ENCODE peak calls at places on chromosome 7, in five cellular contexts. R is endothelial cell, D is amygdala, U is AG08395, L is HFF-Myc. T is an unnamed sample.

GRCh38 chr7:33444501-33444900 is 315.1 kb downstream of the BBS9 start:
- DNase-seq in U (no peak), D (no peak), R (no peak), L (no peak), T (no peak)

GRCh38 chr7:46162582-46162981 is 241.5 kb upstream of the IGFBP3 start:
- DNase-seq in R (no peak), U (no peak), D (no peak), L (no peak), T (no peak)

GRCh38 chr7:100171087-100171681 is 2.8 kb upstream of the GAL3ST4 start:
- DNase-seq in D (no peak), R (peak), U (no peak), L (no peak), T (no peak)

GRCh38 chr7:149081914-149082313 is 8.6 kb downstream of the ZNF786 start:
- DNase-seq in R (no peak), U (no peak), L (no peak), D (no peak), T (no peak)

GRCh38 chr7:153190452-153190851 is 430.9 kb downstream of the ACTR3B start:
- DNase-seq in D (no peak), L (no peak), R (peak), U (no peak), T (no peak)

GRCh38 chr7:17985473-17986239 is 42.0 kb downstream of the PRPS1L1 start:
- DNase-seq in R (no peak), U (no peak), L (no peak), D (no peak), T (no peak)

GRCh38 chr7:74430961-74431466 is 22.7 kb upstream of the GTF2IRD1 start:
- DNase-seq in L (no peak), U (no peak), D (peak), R (no peak), T (no peak)

GRCh38 chr7:77691892-77692491 is 4.3 kb upstream of the RSBN1L start:
- DNase-seq in L (no peak), D (no peak), R (no peak), U (no peak), T (no peak)

GRCh38 chr7:7237978-7238267 is 55.6 kb downstream of the C1GALT1 start:
- DNase-seq in D (no peak), R (no peak), U (no peak), L (no peak), T (no peak)

GRCh38 chr7:144019457-144019856 is 19.3 kb downstream of the OR6B1 start:
- DNase-seq in L (no peak), D (no peak), U (peak), R (no peak), T (no peak)

GRCh38 chr7:11760372-11760771 is 71.6 kb downstream of the THSD7A start:
- DNase-seq in U (no peak), L (no peak), D (no peak), R (no peak), T (no peak)

GRCh38 chr7:47816647-47817046 is 131.6 kb downstream of the PKD1L1 start:
- DNase-seq in U (peak), L (no peak), D (no peak), R (no peak), T (no peak)

T was measured in osteocyte.